ENCODE peak calls at places on chromosomes 7 and 10, in four cellular contexts. One of them, this sample, is unnamed. For H3K4me1, the result is how much of the 10 kb centered on the place peaks cover.

GRCh38 chr10:102621418-102622325 is 22.6 kb upstream of the TRIM8 start:
- DNase-seq in K562: no peak
- DNase-seq in H1: no peak
- DNase-seq in GM12878: no peak
- DNase-seq in this sample: peak

GRCh38 chr7:69840248-69840647 is 242.0 kb downstream of the AUTS2 start:
- DNase-seq in K562: no peak
- DNase-seq in H1: no peak
- DNase-seq in GM12878: no peak
- DNase-seq in this sample: no peak

GRCh38 chr7:67137464-67137863 is 140.8 kb downstream of the TYW1 start:
- DNase-seq in K562: no peak
- DNase-seq in H1: no peak
- DNase-seq in GM12878: no peak
- DNase-seq in this sample: peak

GRCh38 chr10:94546058-94546595 is 539 bp downstream of the HELLS start:
- DNase-seq in K562: peak
- DNase-seq in H1: no peak
- DNase-seq in GM12878: no peak
- DNase-seq in this sample: peak

GRCh38 chr7:132933076-132933466 is 148.8 kb downstream of the CHCHD3 start:
- DNase-seq in K562: no peak
- DNase-seq in H1: no peak
- DNase-seq in GM12878: no peak
- DNase-seq in this sample: peak

GRCh38 chr7:26208040-26208439 is 6.5 kb downstream of the CBX3 start:
- DNase-seq in K562: no peak
- DNase-seq in H1: no peak
- DNase-seq in GM12878: no peak
- DNase-seq in this sample: no peak

GRCh38 chr7:114622189-114622588 is 207.6 kb downstream of the FOXP2 start:
- DNase-seq in K562: no peak
- DNase-seq in H1: no peak
- DNase-seq in GM12878: no peak
- DNase-seq in this sample: no peak

GRCh38 chr10:79940431-79940830 is 8.5 kb downstream of the SFTPD start:
- DNase-seq in K562: no peak
- DNase-seq in H1: no peak
- DNase-seq in GM12878: no peak
- DNase-seq in this sample: no peak

GRCh38 chr10:104589431-104589830 is 51.7 kb upstream of the SORCS3 start:
- DNase-seq in K562: no peak
- DNase-seq in H1: no peak
- DNase-seq in GM12878: no peak
- DNase-seq in this sample: no peak

GRCh38 chr10:88138319-88138848 is 275.0 kb downstream of the PTEN start:
- DNase-seq in K562: no peak
- DNase-seq in H1: no peak
- DNase-seq in GM12878: peak
- DNase-seq in this sample: no peak

GRCh38 chr7:116502201-116503096 is 2.9 kb downstream of the CAV2 start:
- DNase-seq in K562: no peak
- DNase-seq in H1: no peak
- DNase-seq in GM12878: no peak
- DNase-seq in this sample: no peak

GRCh38 chr10:12499587-12499986 is 150.2 kb downstream of the CAMK1D start:
- DNase-seq in K562: no peak
- DNase-seq in H1: no peak
- DNase-seq in GM12878: no peak
- DNase-seq in this sample: no peak

GRCh38 chr7:94274828-94275227 is 119.9 kb upstream of the COL1A2 start:
- DNase-seq in K562: no peak
- DNase-seq in H1: no peak
- DNase-seq in GM12878: no peak
- DNase-seq in this sample: no peak

GRCh38 chr7:25656581-25657026 is 428.3 kb upstream of the NPVF start:
- DNase-seq in K562: no peak
- DNase-seq in H1: no peak
- DNase-seq in GM12878: no peak
- DNase-seq in this sample: no peak

GRCh38 chr7:27097686-27098492 is 2.1 kb upstream of the HOXA1 start:
- DNase-seq in K562: no peak
- DNase-seq in H1: no peak
- DNase-seq in GM12878: no peak
- DNase-seq in this sample: peak

GRCh38 chr7:154916381-154917213 is 86.3 kb downstream of the PAXIP1 start:
- DNase-seq in K562: no peak
- DNase-seq in H1: no peak
- DNase-seq in GM12878: no peak
- DNase-seq in this sample: no peak

GRCh38 chr10:22321831-22322662 is 1.1 kb downstream of the BMI1 start:
- DNase-seq in K562: no peak
- DNase-seq in H1: no peak
- DNase-seq in GM12878: no peak
- DNase-seq in this sample: no peak

GRCh38 chr7:117715784-117716445 is 157.3 kb downstream of the CTTNBP2 start:
- DNase-seq in K562: peak
- DNase-seq in H1: no peak
- DNase-seq in GM12878: no peak
- DNase-seq in this sample: peak

GRCh38 chr10:63630085-63630927 is 109.1 kb downstream of the REEP3 start:
- DNase-seq in K562: peak
- DNase-seq in H1: peak
- DNase-seq in GM12878: peak
- DNase-seq in this sample: peak

GRCh38 chr10:78332013-78332412 is 298.4 kb downstream of the RPS24 start:
- DNase-seq in K562: no peak
- DNase-seq in H1: no peak
- DNase-seq in GM12878: no peak
- DNase-seq in this sample: no peak

GRCh38 chr10:70849582-70850016 is 33.9 kb downstream of the SGPL1 start:
- DNase-seq in K562: no peak
- DNase-seq in H1: no peak
- DNase-seq in GM12878: no peak
- DNase-seq in this sample: peak

GRCh38 chr7:80134536-80135305 is at the start of gene GNAI1:
- DNase-seq in K562: peak
- DNase-seq in H1: peak
- DNase-seq in GM12878: no peak
- DNase-seq in this sample: peak

GRCh38 chr7:30162622-30163124 is 27.9 kb downstream of the MTURN start:
- DNase-seq in K562: no peak
- DNase-seq in H1: no peak
- DNase-seq in GM12878: no peak
- DNase-seq in this sample: peak

GRCh38 chr10:66782776-66783175 is 143.1 kb upstream of the LRRTM3 start:
- DNase-seq in K562: no peak
- DNase-seq in H1: no peak
- DNase-seq in GM12878: no peak
- DNase-seq in this sample: peak

GRCh38 chr10:29482591-29483421 is 152.0 kb downstream of the SVIL start:
- DNase-seq in K562: no peak
- DNase-seq in H1: no peak
- DNase-seq in GM12878: no peak
- DNase-seq in this sample: peak

GRCh38 chr10:20659225-20659624 is 237.9 kb downstream of the NEBL start:
- DNase-seq in K562: no peak
- DNase-seq in H1: no peak
- DNase-seq in GM12878: no peak
- DNase-seq in this sample: no peak

GRCh38 chr7:24255139-24255538 is 28.9 kb upstream of the NPY start:
- DNase-seq in K562: no peak
- DNase-seq in H1: no peak
- DNase-seq in GM12878: no peak
- DNase-seq in this sample: no peak

GRCh38 chr10:74841265-74841973 is 15.0 kb downstream of the KAT6B start:
- DNase-seq in K562: no peak
- DNase-seq in H1: no peak
- DNase-seq in GM12878: no peak
- DNase-seq in this sample: peak

GRCh38 chr7:46291064-46291463 is 370.0 kb upstream of the IGFBP3 start:
- DNase-seq in K562: no peak
- DNase-seq in H1: no peak
- DNase-seq in GM12878: peak
- DNase-seq in this sample: peak

DNA sequence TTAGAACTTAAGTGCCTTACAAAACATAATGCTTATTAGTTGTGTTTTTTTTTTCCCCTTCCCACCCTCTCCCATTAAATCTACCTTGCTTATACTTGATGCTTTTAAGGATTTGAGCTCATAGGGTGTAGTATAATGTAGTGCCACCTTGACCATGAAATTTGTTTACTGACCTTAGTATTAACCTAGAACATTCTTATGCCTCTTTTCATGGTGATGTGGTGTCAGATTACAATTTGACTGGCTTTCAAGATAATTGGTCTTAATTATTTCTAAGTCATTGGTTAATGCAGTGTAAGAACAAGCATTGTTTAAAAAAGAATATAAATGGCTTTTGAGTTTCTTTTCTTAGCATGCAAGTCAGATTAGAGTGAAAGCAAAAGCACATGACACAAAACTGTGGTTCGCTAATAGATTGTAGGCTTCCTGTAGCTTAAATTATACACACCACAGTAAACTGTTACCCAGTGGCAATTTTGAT is 61.8 kb downstream of the ADD3 start:
- DNase-seq in K562: no peak
- DNase-seq in H1: no peak
- DNase-seq in GM12878: no peak
- DNase-seq in this sample: no peak
- H3K4me1 ChIP-seq in K562: under half
- H3K4me1 ChIP-seq in H1: under half
- H3K4me1 ChIP-seq in GM12878: half or more
- H3K4me1 ChIP-seq in this sample: under half

DNA sequence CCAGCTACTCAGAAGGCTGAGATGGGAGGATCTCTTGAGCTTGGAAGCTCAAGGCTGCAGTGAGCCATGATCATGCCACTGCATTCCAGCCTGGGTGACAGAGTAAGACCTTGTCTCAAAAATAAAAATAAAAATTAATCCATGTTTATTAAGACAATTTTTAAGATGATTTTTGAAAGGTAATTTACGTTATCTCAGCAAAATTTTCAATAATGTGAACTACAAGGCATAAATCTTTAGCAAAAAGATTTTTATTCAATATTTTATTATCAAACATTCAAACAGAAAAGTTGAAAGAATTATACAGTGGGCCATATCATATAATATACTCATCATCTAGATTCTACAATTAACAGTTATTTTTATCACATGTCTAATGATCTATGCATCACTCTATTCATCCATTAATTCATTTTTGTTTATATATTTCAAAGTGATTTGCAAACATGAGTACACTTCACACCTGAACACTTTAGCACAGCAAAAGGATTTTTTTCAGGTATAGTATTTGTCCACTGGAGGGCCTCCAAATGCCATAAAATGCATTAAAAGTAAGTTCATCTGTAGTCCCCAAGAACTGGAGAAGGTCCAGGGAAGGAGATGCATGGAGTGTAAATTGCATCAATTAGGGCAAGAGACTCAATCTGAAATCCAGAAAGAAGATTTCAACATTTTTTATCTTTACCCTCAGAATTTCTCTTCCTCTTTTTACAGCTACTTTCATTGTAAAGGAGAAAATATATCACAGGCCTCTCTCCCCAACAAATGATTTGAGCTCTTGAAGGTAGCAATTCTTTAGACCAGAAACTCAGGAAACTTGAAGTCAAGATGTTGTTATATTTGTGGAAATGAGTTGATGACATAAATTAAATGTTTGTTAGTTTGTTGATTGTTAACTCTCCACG is 38.6 kb upstream of the RSBN1L start:
- DNase-seq in K562: peak
- DNase-seq in H1: no peak
- DNase-seq in GM12878: peak
- DNase-seq in this sample: peak
- TF ChIP-seq CHD1 in K562: no peak
- TF ChIP-seq CHD1 in H1: no peak
- TF ChIP-seq CHD1 in GM12878: no peak
- TF ChIP-seq CHD1 in this sample: no peak

DNA sequence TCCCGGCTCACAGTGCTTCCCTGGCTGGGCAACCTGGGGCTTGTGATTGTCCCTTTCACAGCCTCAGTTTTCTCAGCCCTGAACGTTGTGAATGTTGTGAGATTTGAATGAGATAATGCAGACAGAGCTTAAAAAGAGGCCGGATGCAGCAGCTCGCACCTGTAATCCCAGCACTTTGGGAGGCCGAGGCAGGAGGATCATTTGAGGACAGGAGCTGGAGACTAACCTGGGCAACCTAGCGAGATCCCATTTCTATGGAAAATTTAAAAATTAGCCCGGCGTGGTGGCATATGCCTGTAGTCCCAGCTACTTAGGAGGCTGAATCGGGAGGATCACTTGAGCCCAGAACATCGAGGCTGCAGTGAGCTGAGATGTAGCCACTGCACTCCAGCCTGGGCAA is 56.6 kb downstream of the SPOCK2 start:
- DNase-seq in K562: no peak
- DNase-seq in H1: no peak
- DNase-seq in GM12878: no peak
- DNase-seq in this sample: no peak
- H3K4me1 ChIP-seq in K562: under half
- H3K4me1 ChIP-seq in H1: under half
- H3K4me1 ChIP-seq in GM12878: under half
- H3K4me1 ChIP-seq in this sample: under half

GRCh38 chr10:91239789-91240188 is 19.3 kb downstream of the PCGF5 start:
- DNase-seq in K562: no peak
- DNase-seq in H1: no peak
- DNase-seq in GM12878: no peak
- DNase-seq in this sample: no peak
- TF ChIP-seq CHD1 in K562: no peak
- TF ChIP-seq CHD1 in H1: no peak
- TF ChIP-seq CHD1 in GM12878: no peak
- TF ChIP-seq CHD1 in this sample: no peak

DNA sequence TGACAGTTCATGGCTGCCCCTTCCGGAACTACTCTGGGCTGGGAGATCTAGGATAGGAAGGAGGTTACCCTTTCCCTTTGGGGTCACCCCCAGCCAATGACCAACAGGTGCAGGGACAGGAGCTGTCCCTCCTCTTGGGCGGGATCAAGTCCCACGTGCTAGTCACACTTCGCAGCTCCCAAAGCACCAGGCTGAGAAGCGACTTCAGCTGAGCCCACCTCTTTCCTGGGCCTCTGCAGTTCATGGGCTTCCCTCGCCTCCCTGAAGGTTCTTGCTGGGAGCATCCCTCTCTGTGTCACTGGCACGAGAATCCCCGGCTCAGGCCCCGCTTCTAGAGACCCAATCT is 115.5 kb downstream of the FAM53B start:
- DNase-seq in K562: peak
- DNase-seq in H1: no peak
- DNase-seq in GM12878: no peak
- DNase-seq in this sample: no peak
- H3K4me1 ChIP-seq in K562: under half
- H3K4me1 ChIP-seq in H1: under half
- H3K4me1 ChIP-seq in GM12878: under half
- H3K4me1 ChIP-seq in this sample: under half

GRCh38 chr7:54392935-54393334 is 149.2 kb upstream of the VSTM2A start:
- DNase-seq in K562: no peak
- DNase-seq in H1: no peak
- DNase-seq in GM12878: no peak
- DNase-seq in this sample: no peak

GRCh38 chr7:54394877-54395276 is 147.3 kb upstream of the VSTM2A start:
- DNase-seq in K562: no peak
- DNase-seq in H1: no peak
- DNase-seq in GM12878: no peak
- DNase-seq in this sample: no peak

GRCh38 chr7:54390565-54390964 is 151.6 kb upstream of the VSTM2A start:
- DNase-seq in K562: no peak
- DNase-seq in H1: no peak
- DNase-seq in GM12878: no peak
- DNase-seq in this sample: no peak
- TF ChIP-seq CHD1 in K562: no peak
- TF ChIP-seq CHD1 in H1: no peak
- TF ChIP-seq CHD1 in GM12878: no peak
- TF ChIP-seq CHD1 in this sample: no peak